ENCODE peak calls at places on chromosome 3, in four cellular contexts. One of them, this sample, is unnamed.

GRCh38 chr3:138418556-138419206 is 15.7 kb upstream of the ESYT3 start:
- DNase-seq in effector memory CD4-positive, alpha-beta T cell: no peak
- DNase-seq in HAP-1: no peak
- DNase-seq in PC-3: no peak
- DNase-seq in this sample: no peak

GRCh38 chr3:73784647-73785420 is 160.1 kb upstream of the PDZRN3 start:
- DNase-seq in HAP-1: no peak
- DNase-seq in effector memory CD4-positive, alpha-beta T cell: no peak
- DNase-seq in PC-3: no peak
- DNase-seq in this sample: no peak

GRCh38 chr3:122560680-122561079 is 3.4 kb downstream of the PARP9 start:
- DNase-seq in HAP-1: peak; percentile 66
- DNase-seq in effector memory CD4-positive, alpha-beta T cell: peak; percentile 28
- DNase-seq in PC-3: peak; percentile 94
- DNase-seq in this sample: peak; percentile 65

GRCh38 chr3:58144478-58145142 is 66.2 kb downstream of the DNASE1L3 start:
- DNase-seq in effector memory CD4-positive, alpha-beta T cell: no peak
- DNase-seq in HAP-1: no peak
- DNase-seq in PC-3: no peak
- DNase-seq in this sample: no peak

GRCh38 chr3:135895106-135895733 is 70.3 kb upstream of the PPP2R3A start:
- DNase-seq in PC-3: peak; percentile 83
- DNase-seq in HAP-1: peak; percentile 83
- DNase-seq in effector memory CD4-positive, alpha-beta T cell: no peak
- DNase-seq in this sample: no peak

GRCh38 chr3:113018461-113019181 is 27.8 kb downstream of the GTPBP8 start:
- DNase-seq in HAP-1: peak; percentile 44
- DNase-seq in PC-3: no peak
- DNase-seq in effector memory CD4-positive, alpha-beta T cell: no peak
- DNase-seq in this sample: no peak

GRCh38 chr3:111594205-111594604 is 941 bp downstream of the ZBED2 start:
- DNase-seq in PC-3: peak; percentile 93
- DNase-seq in HAP-1: no peak
- DNase-seq in effector memory CD4-positive, alpha-beta T cell: no peak
- DNase-seq in this sample: no peak

GRCh38 chr3:85801955-85802354 is 843.2 kb downstream of the CADM2 start:
- DNase-seq in HAP-1: peak; percentile 68
- DNase-seq in effector memory CD4-positive, alpha-beta T cell: no peak
- DNase-seq in PC-3: peak; percentile 80
- DNase-seq in this sample: no peak

GRCh38 chr3:7382293-7383033 is 521.5 kb downstream of the GRM7 start:
- DNase-seq in PC-3: no peak
- DNase-seq in HAP-1: no peak
- DNase-seq in effector memory CD4-positive, alpha-beta T cell: no peak
- DNase-seq in this sample: no peak

GRCh38 chr3:161576733-161577510 is 80.3 kb downstream of the OTOL1 start:
- DNase-seq in PC-3: peak; percentile 81
- DNase-seq in HAP-1: peak; percentile 32
- DNase-seq in effector memory CD4-positive, alpha-beta T cell: no peak
- DNase-seq in this sample: no peak

GRCh38 chr3:29176501-29176900 is 104.4 kb upstream of the RBMS3 start:
- DNase-seq in PC-3: no peak
- DNase-seq in effector memory CD4-positive, alpha-beta T cell: no peak
- DNase-seq in HAP-1: no peak
- DNase-seq in this sample: no peak

GRCh38 chr3:179029096-179029495 is 42.5 kb downstream of the ZMAT3 start:
- DNase-seq in HAP-1: no peak
- DNase-seq in PC-3: no peak
- DNase-seq in effector memory CD4-positive, alpha-beta T cell: no peak
- DNase-seq in this sample: no peak

GRCh38 chr3:194112120-194113106 is 23.5 kb upstream of the HES1 start:
- DNase-seq in HAP-1: no peak
- DNase-seq in PC-3: peak; percentile 92
- DNase-seq in effector memory CD4-positive, alpha-beta T cell: no peak
- DNase-seq in this sample: no peak

GRCh38 chr3:157174265-157174615 is 14.3 kb upstream of the CCNL1 start:
- DNase-seq in effector memory CD4-positive, alpha-beta T cell: no peak
- DNase-seq in HAP-1: no peak
- DNase-seq in PC-3: no peak
- DNase-seq in this sample: peak; percentile 46

GRCh38 chr3:58577269-58577821 is at the start of gene FAM107A:
- DNase-seq in effector memory CD4-positive, alpha-beta T cell: no peak
- DNase-seq in HAP-1: peak; percentile 22
- DNase-seq in PC-3: peak; percentile 33
- DNase-seq in this sample: no peak

GRCh38 chr3:137194301-137194700 is 236.5 kb downstream of the IL20RB start:
- DNase-seq in PC-3: no peak
- DNase-seq in HAP-1: no peak
- DNase-seq in effector memory CD4-positive, alpha-beta T cell: no peak
- DNase-seq in this sample: no peak

GRCh38 chr3:159165972-159166371 is 364.1 kb downstream of the MFSD1 start:
- DNase-seq in effector memory CD4-positive, alpha-beta T cell: no peak
- DNase-seq in PC-3: no peak
- DNase-seq in HAP-1: no peak
- DNase-seq in this sample: no peak

GRCh38 chr3:194387926-194388418 is 11.1 kb downstream of the GP5 start:
- DNase-seq in effector memory CD4-positive, alpha-beta T cell: no peak
- DNase-seq in PC-3: no peak
- DNase-seq in HAP-1: peak; percentile 1
- DNase-seq in this sample: no peak

GRCh38 chr3:14845180-14845579 is 26.4 kb downstream of the FGD5 start:
- DNase-seq in PC-3: no peak
- DNase-seq in effector memory CD4-positive, alpha-beta T cell: no peak
- DNase-seq in HAP-1: no peak
- DNase-seq in this sample: no peak

GRCh38 chr3:14843321-14843720 is 24.6 kb downstream of the FGD5 start:
- DNase-seq in effector memory CD4-positive, alpha-beta T cell: no peak
- DNase-seq in HAP-1: no peak
- DNase-seq in PC-3: no peak
- DNase-seq in this sample: no peak

GRCh38 chr3:14845826-14846225 is 27.1 kb downstream of the FGD5 start:
- DNase-seq in effector memory CD4-positive, alpha-beta T cell: no peak
- DNase-seq in PC-3: no peak
- DNase-seq in HAP-1: no peak
- DNase-seq in this sample: no peak

GRCh38 chr3:14846481-14846880 is 27.7 kb downstream of the FGD5 start:
- DNase-seq in effector memory CD4-positive, alpha-beta T cell: no peak
- DNase-seq in HAP-1: no peak
- DNase-seq in PC-3: no peak
- DNase-seq in this sample: no peak

DNA sequence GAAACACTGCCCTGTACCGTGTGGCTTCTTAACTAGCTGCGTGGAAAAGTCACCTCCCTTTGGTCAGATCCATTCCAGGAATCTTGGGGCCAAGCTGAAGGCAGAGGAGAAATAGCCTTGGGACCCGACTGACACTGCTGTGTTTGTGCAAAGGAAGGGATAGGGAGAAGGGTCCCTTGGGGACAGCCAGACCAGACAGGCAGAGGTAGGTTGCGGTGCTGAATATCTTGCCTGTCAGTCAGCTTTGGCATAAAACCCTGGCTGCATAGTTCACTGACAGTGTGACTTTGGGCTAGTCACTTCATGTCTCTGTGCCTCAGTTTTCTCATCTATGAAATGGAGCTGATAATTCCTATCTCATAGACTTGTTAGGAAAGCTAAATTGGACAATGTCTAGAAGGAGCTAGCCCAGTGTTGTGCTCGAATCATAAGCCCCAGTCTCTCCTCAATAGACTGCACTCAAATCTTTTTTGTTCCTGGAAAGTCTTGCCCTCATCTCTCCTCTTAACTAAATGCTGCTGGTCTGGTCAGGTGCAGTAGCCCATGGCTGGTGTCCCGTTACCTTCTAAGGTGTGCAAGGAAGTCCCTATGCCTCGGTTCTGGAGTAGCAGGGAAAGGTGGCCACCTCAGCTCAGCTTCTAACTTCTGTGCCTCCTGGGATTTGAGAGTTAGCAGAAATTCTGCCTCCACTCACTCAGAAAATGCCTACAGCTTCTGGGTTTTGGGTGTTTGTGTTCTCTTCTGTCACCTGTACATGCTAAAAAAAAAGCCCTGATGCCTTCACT is 25.8 kb downstream of the FGD5 start:
- DNase-seq in PC-3: no peak
- DNase-seq in effector memory CD4-positive, alpha-beta T cell: no peak
- DNase-seq in HAP-1: no peak
- DNase-seq in this sample: no peak
- H3K27me3 ChIP-seq in PC-3: peaks cover 84% of the 10 kb centered on the region
- H3K27me3 ChIP-seq in effector memory CD4-positive, alpha-beta T cell: no peaks in the 10 kb centered on the region
- H3K27me3 ChIP-seq in HAP-1: peaks cover 16% of the 10 kb centered on the region
- H3K27me3 ChIP-seq in this sample: no peaks in the 10 kb centered on the region

GRCh38 chr3:197014942-197015575 is 14.6 kb downstream of the MELTF start:
- DNase-seq in PC-3: no peak
- DNase-seq in effector memory CD4-positive, alpha-beta T cell: no peak
- DNase-seq in HAP-1: no peak
- DNase-seq in this sample: no peak
- H3K4me1 ChIP-seq in PC-3: no peaks in the 10 kb centered on the region
- H3K4me1 ChIP-seq in effector memory CD4-positive, alpha-beta T cell: no peaks in the 10 kb centered on the region
- H3K4me1 ChIP-seq in HAP-1: peaks cover 5% of the 10 kb centered on the region
- H3K4me1 ChIP-seq in this sample: no peaks in the 10 kb centered on the region

GRCh38 chr3:45869638-45870037 is 16.7 kb upstream of the CCR9 start:
- DNase-seq in HAP-1: no peak
- DNase-seq in PC-3: no peak
- DNase-seq in effector memory CD4-positive, alpha-beta T cell: no peak
- DNase-seq in this sample: no peak
- H3K27me3 ChIP-seq in HAP-1: peaks cover 3% of the 10 kb centered on the region
- H3K27me3 ChIP-seq in PC-3: no peaks in the 10 kb centered on the region
- H3K27me3 ChIP-seq in effector memory CD4-positive, alpha-beta T cell: no peaks in the 10 kb centered on the region
- H3K27me3 ChIP-seq in this sample: no peaks in the 10 kb centered on the region

GRCh38 chr3:45011756-45012441 is 14.2 kb upstream of the CLEC3B start:
- DNase-seq in HAP-1: no peak
- DNase-seq in PC-3: no peak
- DNase-seq in effector memory CD4-positive, alpha-beta T cell: no peak
- DNase-seq in this sample: no peak
- H3K4me1 ChIP-seq in HAP-1: no peaks in the 10 kb centered on the region
- H3K4me1 ChIP-seq in PC-3: no peaks in the 10 kb centered on the region
- H3K4me1 ChIP-seq in effector memory CD4-positive, alpha-beta T cell: peaks cover 17% of the 10 kb centered on the region
- H3K4me1 ChIP-seq in this sample: peaks cover 33% of the 10 kb centered on the region